ENCODE peak calls at places on chromosomes 12 and 14, in seven cellular contexts. D is GM06990, H is GM23338, C is brain microvascular endothelial cell, V is adrenal gland, A is cardiac fibroblast, P is AG04450. B is an unnamed sample.

GRCh38 chr14:97029800-97030199 is 232.6 kb downstream of the VRK1 start:
- DNase-seq in P (no peak), C (no peak), H (no peak), D (no peak), V (no peak), A (no peak), B (no peak)

GRCh38 chr14:55572578-55572977 is 7.4 kb upstream of the KTN1 start:
- DNase-seq in D (no peak), P (no peak), A (no peak), V (peak; percentile 49), C (no peak), H (no peak), B (no peak)

GRCh38 chr14:30445852-30446251 is 113.1 kb upstream of the G2E3 start:
- DNase-seq in D (no peak), H (no peak), C (no peak), P (no peak), A (no peak), V (no peak), B (no peak)

GRCh38 chr14:54664961-54665360 is 98.0 kb downstream of the SAMD4A start:
- DNase-seq in C (no peak), A (no peak), H (no peak), P (no peak), D (no peak), V (no peak), B (no peak)

GRCh38 chr14:43438056-43438455 is 1069.0 kb downstream of the FSCB start:
- DNase-seq in P (no peak), D (no peak), A (no peak), V (no peak), H (no peak), C (no peak), B (no peak)

GRCh38 chr14:79098324-79098723 is 928.2 kb downstream of the NRXN3 start:
- DNase-seq in P (no peak), D (no peak), V (no peak), H (no peak), A (no peak), C (peak; percentile 21), B (no peak)

GRCh38 chr14:91417134-91417982 is at the start of gene CCDC88C:
- DNase-seq in V (peak; percentile 70), H (peak; percentile 71), A (no peak), P (no peak), C (no peak), D (peak; percentile 80), B (no peak)

GRCh38 chr12:108955225-108955835 is 65.5 kb downstream of the SVOP start:
- DNase-seq in P (no peak), C (peak; percentile 11), H (no peak), D (no peak), V (peak; percentile 70), A (peak; percentile 29), B (no peak)

GRCh38 chr14:101497910-101498860 is 63.1 kb upstream of the DIO3 start:
- DNase-seq in A (no peak), D (no peak), C (no peak), H (no peak), P (no peak), V (no peak), B (no peak)

GRCh38 chr14:100622708-100623485 is 35.7 kb upstream of the BEGAIN start:
- DNase-seq in C (no peak), V (peak; percentile 14), D (no peak), H (no peak), A (no peak), P (no peak), B (no peak)

GRCh38 chr12:14893471-14894250 is 8.0 kb upstream of the MGP start:
- DNase-seq in P (no peak), C (peak; percentile 26), V (no peak), D (no peak), A (peak; percentile 47), H (no peak), B (no peak)

GRCh38 chr12:128286970-128287369 is 20.0 kb downstream of the TMEM132C start:
- DNase-seq in V (peak; percentile 22), C (no peak), P (no peak), D (no peak), H (no peak), A (no peak), B (no peak)

GRCh38 chr14:54681819-54682261 is 114.9 kb downstream of the SAMD4A start:
- DNase-seq in D (no peak), C (peak; percentile 27), P (peak; percentile 64), H (no peak), V (no peak), A (no peak), B (peak; percentile 54)

GRCh38 chr12:123896786-123897185 is 75.8 kb downstream of the CCDC92 start:
- DNase-seq in H (no peak), P (peak; percentile 33), V (no peak), D (no peak), C (no peak), A (peak; percentile 14), B (no peak)

GRCh38 chr14:91872517-91873470 is 5.5 kb upstream of the TC2N start:
- DNase-seq in D (peak; percentile 28), C (no peak), A (peak; percentile 80), V (peak; percentile 41), P (peak; percentile 32), H (no peak), B (peak; percentile 65)

GRCh38 chr14:69880051-69880487 is 853 bp downstream of the SMOC1 start:
- DNase-seq in P (no peak), A (no peak), V (no peak), D (no peak), H (peak; percentile 48), C (no peak), B (no peak)

GRCh38 chr12:103114296-103115055 is 157.0 kb downstream of the ASCL1 start:
- DNase-seq in P (no peak), H (no peak), C (no peak), V (peak; percentile 14), A (no peak), D (peak; percentile 69), B (no peak)

GRCh38 chr14:75430106-75430505 is 2.3 kb downstream of the JDP2 start:
- DNase-seq in D (no peak), V (peak; percentile 47), A (peak; percentile 37), C (no peak), P (no peak), H (no peak), B (no peak)
- TF ChIP-seq CTCF in D (no peak), V (no peak), A (no peak), C (no peak), P (no peak), H (no peak), B (no peak)

GRCh38 chr14:76267322-76268012 is 108.5 kb upstream of the ESRRB start:
- DNase-seq in V (peak; percentile 66), D (no peak), C (peak; percentile 19), H (peak; percentile 80), P (no peak), A (peak; percentile 48), B (peak; percentile 3)

GRCh38 chr14:76268700-76269099 is 107.2 kb upstream of the ESRRB start:
- DNase-seq in A (no peak), V (no peak), D (no peak), H (no peak), P (no peak), C (no peak), B (no peak)

GRCh38 chr14:76271371-76271770 is 104.6 kb upstream of the ESRRB start:
- DNase-seq in A (no peak), V (no peak), H (no peak), D (no peak), C (no peak), P (no peak), B (no peak)

GRCh38 chr14:76264384-76264783 is 111.6 kb upstream of the ESRRB start:
- DNase-seq in A (no peak), V (no peak), P (no peak), C (no peak), D (no peak), H (no peak), B (no peak)

DNA sequence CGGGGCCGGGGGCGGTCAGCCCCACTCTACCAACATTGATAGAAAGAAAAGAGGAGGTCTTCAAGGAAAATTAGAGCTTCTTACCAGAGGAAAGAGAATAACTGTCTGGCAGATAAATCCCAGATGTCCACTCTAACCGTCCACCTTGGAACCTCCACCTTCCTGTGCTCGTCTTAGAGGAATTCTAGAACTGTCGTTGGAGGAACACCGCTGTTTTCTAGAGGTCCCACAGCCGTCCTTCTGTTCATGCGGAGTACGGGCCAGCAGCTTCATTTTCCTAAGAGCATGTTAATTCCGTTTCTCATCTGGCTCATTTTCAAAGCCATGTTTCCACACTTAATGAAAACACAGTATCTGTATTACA is 107.9 kb upstream of the ESRRB start:
- DNase-seq in P (no peak), H (no peak), D (peak; percentile 16), C (no peak), V (no peak), A (no peak), B (no peak)
- H3K4me3 ChIP-seq in P (peak overlapping the region; percentile 59), H (peak overlapping the region; percentile 46), D (peak overlapping the region; percentile 2), C (peak overlapping the region; percentile 55), V (peak overlapping the region; percentile 55), A (peak overlapping the region; percentile 36), B (peak overlapping the region; percentile 37)

GRCh38 chr12:96710127-96710745 is 196.8 kb upstream of the NEDD1 start:
- DNase-seq in P (no peak), A (no peak), V (no peak), D (no peak), C (no peak), H (peak; percentile 67), B (no peak)
- TF ChIP-seq CTCF in P (no peak), A (no peak), V (no peak), D (no peak), C (peak; percentile 11), H (peak; percentile 28), B (no peak)

GRCh38 chr14:76918751-76919421 is 92.7 kb downstream of the LRRC74A start:
- DNase-seq in V (peak; percentile 98), D (no peak), A (peak; percentile 99), C (peak; percentile 95), H (peak; percentile 75), P (peak; percentile 96), B (peak; percentile 92)
- H3K4me3 ChIP-seq in V (no peak overlapping the region), D (no peak overlapping the region), A (no peak overlapping the region), C (no peak overlapping the region), H (no peak overlapping the region), P (peak overlapping the region; percentile 23), B (no peak overlapping the region)

GRCh38 chr14:34498684-34499412 is 36.8 kb upstream of the SPTSSA start:
- DNase-seq in V (peak; percentile 35), D (no peak), C (no peak), P (no peak), H (peak; percentile 46), A (peak; percentile 33), B (no peak)
- TF ChIP-seq CTCF in V (peak; percentile 57), D (peak; percentile 54), C (peak; percentile 38), P (peak; percentile 39), H (peak; percentile 54), A (peak; percentile 29), B (peak; percentile 32)

B was measured in astrocyte of the cerebellum.